ENCODE peak calls at places on chromosomes 16 and 17, in four cellular contexts. A, I, V and Y are unnamed samples.

GRCh38 chr16:23948949-23949392 is 113.2 kb downstream of the PRKCB start:
- DNase-seq in A (no peak), I (no peak), V (no peak), Y (no peak)

GRCh38 chr17:17785407-17785806 is 51.4 kb downstream of the SREBF1 start:
- DNase-seq in A (no peak), I (no peak), V (no peak), Y (no peak)

GRCh38 chr17:67476787-67477335 is 99.8 kb downstream of the PITPNC1 start:
- DNase-seq in A (no peak), I (no peak), V (no peak), Y (no peak)

GRCh38 chr17:63293310-63293709 is 152.8 kb downstream of the CYB561 start:
- DNase-seq in A (no peak), I (no peak), V (no peak), Y (no peak)

GRCh38 chr16:26344976-26345375 is 653.2 kb downstream of the HS3ST4 start:
- DNase-seq in A (no peak), I (no peak), V (no peak), Y (no peak)

GRCh38 chr17:80781851-80782277 is 209.8 kb upstream of the CHMP6 start:
- DNase-seq in A (no peak), I (no peak), V (no peak), Y (no peak)

GRCh38 chr16:2799852-2800226 is 1.6 kb downstream of the PRSS41 start:
- DNase-seq in A (no peak), I (peak), V (no peak), Y (peak)

GRCh38 chr17:68534714-68535113 is 22.5 kb downstream of the PRKAR1A start:
- DNase-seq in A (no peak), I (no peak), V (no peak), Y (no peak)

GRCh38 chr16:4572715-4573114 is 16.6 kb downstream of the C16orf96 start:
- DNase-seq in A (no peak), I (no peak), V (no peak), Y (no peak)

GRCh38 chr17:7824021-7824924 is 9.7 kb upstream of the KDM6B start:
- DNase-seq in A (no peak), I (no peak), V (no peak), Y (no peak)

GRCh38 chr16:23539984-23540816 is 16.9 kb downstream of the EARS2 start:
- DNase-seq in A (no peak), I (peak), V (no peak), Y (peak)

GRCh38 chr17:50638851-50639767 is 4.4 kb downstream of the ABCC3 start:
- DNase-seq in A (peak), I (peak), V (peak), Y (peak)

DNA sequence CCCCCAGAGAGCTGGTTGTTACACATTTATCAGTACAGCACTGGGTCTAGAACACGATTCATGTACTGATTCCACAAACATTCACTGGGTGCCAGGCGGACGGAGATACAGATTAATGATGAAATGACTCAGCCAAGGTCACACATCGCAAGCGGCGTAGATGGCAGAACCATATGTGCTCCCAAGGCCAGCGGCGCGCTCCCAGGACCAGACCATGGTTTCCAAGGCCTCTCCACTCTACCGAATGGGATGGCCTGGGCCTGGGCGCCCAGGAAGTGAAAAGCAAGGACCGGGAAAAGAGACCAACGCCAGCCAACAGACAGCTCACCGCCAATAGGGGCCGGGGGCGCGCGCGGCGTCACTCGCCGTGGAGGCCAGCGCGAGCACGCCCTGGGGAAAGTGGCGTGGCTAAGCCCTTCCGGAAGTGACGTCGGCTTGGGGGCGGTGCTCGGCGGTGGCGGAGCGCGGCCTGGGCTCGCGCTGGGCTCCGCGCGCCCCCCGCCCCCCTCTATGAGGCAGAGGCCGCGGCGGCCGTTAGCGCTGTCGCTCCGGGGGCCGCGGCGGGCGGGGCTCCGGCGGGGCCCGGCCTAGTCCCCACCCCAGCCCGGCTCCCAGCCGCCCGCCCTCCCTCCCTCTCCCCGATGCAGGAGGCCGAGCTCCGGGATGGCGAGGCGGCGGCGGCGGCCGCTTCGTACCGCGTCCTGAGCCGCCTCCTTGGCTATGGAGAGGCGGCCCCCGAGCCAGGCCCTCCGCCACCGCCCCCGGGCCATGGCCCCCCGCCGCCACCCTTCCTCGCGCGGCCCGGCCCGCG is at the start of gene SOCS7:
- DNase-seq in A (peak), I (peak), V (peak), Y (peak)
- TF ChIP-seq CTCF in A (no peak), I (no peak), V (no peak), Y (no peak)

GRCh38 chr16:67703626-67704025 is 15.5 kb downstream of the GFOD2 start:
- DNase-seq in A (no peak), I (no peak), V (no peak), Y (no peak)

GRCh38 chr16:67699265-67699664 is 19.9 kb downstream of the GFOD2 start:
- DNase-seq in A (no peak), I (no peak), V (no peak), Y (no peak)

GRCh38 chr16:67701420-67701819 is 17.7 kb downstream of the GFOD2 start:
- DNase-seq in A (no peak), I (no peak), V (no peak), Y (no peak)

GRCh38 chr16:67704110-67704509 is 15.0 kb downstream of the GFOD2 start:
- DNase-seq in A (no peak), I (no peak), V (no peak), Y (no peak)

DNA sequence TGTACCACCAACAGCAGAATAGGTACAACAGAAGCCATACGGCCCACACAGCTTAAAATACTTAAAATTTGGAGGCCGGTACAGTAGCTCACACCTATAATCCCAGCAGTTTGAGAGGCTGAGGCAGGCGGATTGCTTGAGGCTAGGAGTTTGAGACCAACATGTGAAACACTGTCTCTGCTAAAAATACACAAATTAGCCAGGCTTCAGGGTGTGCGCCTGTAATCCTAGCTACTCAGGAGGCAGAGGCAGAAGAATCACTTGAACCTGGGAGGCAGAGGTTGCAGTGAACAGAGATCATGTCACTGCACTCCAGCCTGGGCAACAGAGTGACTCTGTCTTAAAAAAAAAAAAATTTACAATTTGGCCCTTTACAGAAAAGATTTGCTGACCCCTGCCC is 17.0 kb downstream of the GFOD2 start:
- DNase-seq in A (no peak), I (no peak), V (no peak), Y (no peak)
- H3K4me3 ChIP-seq in A (no peak), I (no peak), V (no peak), Y (no peak)

DNA sequence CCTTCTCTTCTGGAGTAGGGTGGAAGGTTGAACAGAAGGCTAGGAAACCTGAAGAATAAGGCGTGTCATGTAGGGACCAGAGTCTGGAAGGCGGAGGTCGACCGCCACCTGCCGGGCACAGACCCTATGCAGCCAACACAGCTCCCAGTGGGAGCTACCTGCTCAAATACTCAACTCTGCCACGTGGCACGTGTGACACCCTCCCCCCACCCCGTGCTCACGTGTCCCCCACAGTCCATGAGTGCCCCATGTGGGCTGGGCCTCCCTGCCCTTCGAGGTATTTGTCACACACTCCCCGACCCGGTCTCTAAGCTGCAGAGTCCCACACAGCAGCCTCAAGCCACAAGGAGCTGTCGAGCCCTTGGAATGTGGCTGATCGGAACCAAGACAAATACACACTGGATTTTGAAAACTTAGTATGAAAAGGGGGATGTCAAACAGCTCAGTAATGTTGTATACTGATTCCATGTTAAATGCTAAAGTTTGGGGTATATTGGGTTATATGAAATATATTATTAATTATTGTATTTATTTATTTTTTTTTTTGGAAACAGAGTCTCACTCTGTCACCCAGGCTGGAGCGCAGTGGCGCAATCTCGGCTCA is 11.7 kb downstream of the HID1 start:
- DNase-seq in A (no peak), I (no peak), V (no peak), Y (no peak)
- TF ChIP-seq CTCF in A (no peak), I (no peak), V (no peak), Y (no peak)

GRCh38 chr16:51168755-51169154 is 17.7 kb upstream of the SALL1 start:
- DNase-seq in A (no peak), I (no peak), V (no peak), Y (no peak)
- H3K4me3 ChIP-seq in A (no peak), I (no peak), V (no peak), Y (no peak)

DNA sequence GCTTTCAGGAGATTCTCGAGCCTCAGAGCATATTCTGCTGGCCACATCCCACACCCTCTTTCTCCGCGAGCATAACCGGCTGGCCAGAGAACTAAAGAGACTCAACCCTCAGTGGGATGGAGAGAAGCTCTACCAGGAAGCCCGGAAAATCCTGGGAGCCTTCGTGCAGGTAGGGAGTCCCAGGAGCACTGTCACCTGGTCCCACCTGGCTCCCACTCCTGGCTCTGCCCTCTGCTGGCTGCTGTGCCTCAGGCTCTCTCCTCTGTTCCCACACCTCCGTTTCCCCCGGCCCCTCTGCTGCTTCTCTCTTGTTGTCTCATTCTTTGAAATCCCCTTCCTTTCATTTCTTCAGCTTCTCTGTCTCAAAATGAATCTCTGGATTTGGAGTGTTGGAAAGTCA is 16.4 kb downstream of the LPO start:
- DNase-seq in A (no peak), I (no peak), V (no peak), Y (no peak)
- TF ChIP-seq CTCF in A (no peak), I (no peak), V (no peak), Y (peak)

GRCh38 chr17:28895794-28896447 is 1.6 kb downstream of the FLOT2 start:
- DNase-seq in A (no peak), I (no peak), V (no peak), Y (no peak)
- H3K4me3 ChIP-seq in A (peak), I (peak), V (no peak), Y (peak)

GRCh38 chr17:45223541-45224528 is 2.1 kb downstream of the FMNL1 start:
- DNase-seq in A (no peak), I (no peak), V (no peak), Y (no peak)
- TF ChIP-seq CTCF in A (no peak), I (no peak), V (no peak), Y (no peak)